ENCODE peak calls at places on chromosome 11, in ten cellular contexts. N is heart left ventricle; R is heart right ventricle; H is activated T-cell treated with anti-CD3 and anti-CD28 coated beads, Interleukin-2, amount 50 U/mL, for 4 hours; J is gastroesophageal sphincter; Q is stimulated activated memory B cell treated with anti-CD40 and anti-IgM and Interleukin-4, amounts not matched to agents 10 μg/mL and 1 μg/mL and 100 μg/mL, for 72 hours; P is upper lobe of left lung; T is effector memory CD8-positive, alpha-beta T cell; F is foreskin keratinocyte; S is pancreas. M is an unnamed sample.

GRCh38 chr11:62889484-62890437 is 9.1 kb downstream of the SLC3A2 start:
- ATAC-seq in T (peak), S (no peak), N (no peak), F (peak), R (no peak), J (peak), H (peak), P (peak), Q (no peak), M (peak)

GRCh38 chr11:90542092-90542491 is 319.2 kb upstream of the CHORDC1 start:
- ATAC-seq in Q (no peak), N (peak), J (no peak), R (no peak), F (no peak), T (no peak), P (no peak), H (no peak), S (no peak), M (no peak)

GRCh38 chr11:94132152-94132558 is 3.5 kb downstream of the PANX1 start:
- ATAC-seq in S (no peak), F (peak), H (no peak), T (no peak), N (no peak), R (no peak), Q (no peak), J (no peak), P (no peak), M (no peak)

GRCh38 chr11:35593143-35593542 is 25.1 kb upstream of the FJX1 start:
- ATAC-seq in P (peak), F (peak), J (no peak), N (no peak), H (no peak), S (no peak), T (no peak), R (no peak), Q (no peak), M (no peak)

GRCh38 chr11:31870609-31871309 is 59.6 kb upstream of the PAX6 start:
- ATAC-seq in S (peak), J (peak), H (no peak), N (peak), F (peak), Q (no peak), R (peak), P (no peak), T (no peak), M (no peak)

GRCh38 chr11:113188433-113188834 is 125.9 kb upstream of the TTC12 start:
- ATAC-seq in N (no peak), P (no peak), R (no peak), Q (no peak), S (no peak), J (no peak), F (no peak), H (no peak), T (no peak), M (no peak)

GRCh38 chr11:11267312-11267711 is 85.7 kb downstream of the CSNK2A3 start:
- ATAC-seq in T (no peak), H (no peak), N (no peak), R (no peak), P (no peak), S (no peak), Q (no peak), J (no peak), F (peak), M (no peak)

GRCh38 chr11:126683766-126684728 is 316.5 kb downstream of the KIRREL3 start:
- ATAC-seq in H (no peak), S (no peak), N (no peak), T (no peak), F (no peak), R (no peak), P (peak), J (no peak), Q (no peak), M (peak)

GRCh38 chr11:120372296-120372695 is 36.1 kb downstream of the ARHGEF12 start:
- ATAC-seq in P (no peak), R (no peak), F (no peak), S (no peak), Q (no peak), H (no peak), N (no peak), T (no peak), J (no peak), M (no peak)

GRCh38 chr11:46322759-46323158 is 24.5 kb upstream of the DGKZ start:
- ATAC-seq in P (no peak), F (no peak), N (no peak), S (peak), H (no peak), Q (no peak), R (no peak), J (no peak), T (no peak), M (no peak)

GRCh38 chr11:114262681-114263509 is 33.3 kb upstream of the NNMT start:
- ATAC-seq in R (peak), J (peak), P (no peak), S (no peak), Q (no peak), T (peak), F (peak), H (peak), N (peak), M (peak)

GRCh38 chr11:71247551-71248250 is 4.7 kb downstream of the SHANK2 start:
- ATAC-seq in Q (no peak), P (no peak), N (peak), F (no peak), S (no peak), J (no peak), T (no peak), R (peak), H (no peak), M (no peak)

GRCh38 chr11:82869657-82870056 is 30.6 kb downstream of the PRCP start:
- ATAC-seq in H (no peak), P (no peak), T (no peak), Q (no peak), N (no peak), S (no peak), F (peak), R (no peak), J (peak), M (peak)

GRCh38 chr11:20671856-20672546 is 2.6 kb downstream of the NELL1 start:
- ATAC-seq in R (no peak), H (no peak), T (no peak), F (no peak), P (no peak), J (no peak), N (no peak), Q (no peak), S (no peak), M (no peak)

GRCh38 chr11:44600739-44601416 is 35.4 kb downstream of the CD82 start:
- ATAC-seq in T (no peak), S (no peak), F (peak), J (no peak), H (no peak), Q (peak), N (peak), P (no peak), R (peak), M (peak)

GRCh38 chr11:128902515-128903066 is 11.4 kb downstream of the KCNJ5 start:
- ATAC-seq in R (no peak), S (no peak), F (peak), H (no peak), P (no peak), J (no peak), T (no peak), N (no peak), Q (no peak), M (no peak)

GRCh38 chr11:123461164-123461563 is 31.1 kb downstream of the GRAMD1B start:
- ATAC-seq in N (peak), S (no peak), H (no peak), T (no peak), J (peak), R (peak), P (no peak), Q (no peak), F (no peak), M (no peak)

GRCh38 chr11:62922653-62923371 is 1.6 kb upstream of the CHRM1 start:
- ATAC-seq in R (no peak), H (peak), F (no peak), S (no peak), N (no peak), P (no peak), Q (peak), J (no peak), T (peak), M (no peak)

GRCh38 chr11:102050927-102051575 is 3.8 kb downstream of the CFAP300 start:
- ATAC-seq in N (no peak), S (no peak), P (no peak), R (no peak), T (no peak), Q (no peak), J (no peak), F (no peak), H (no peak), M (no peak)

GRCh38 chr11:61868601-61869476 is 22.5 kb downstream of the FADS3 start:
- ATAC-seq in R (no peak), S (no peak), P (no peak), T (no peak), Q (no peak), N (no peak), J (no peak), F (no peak), H (no peak), M (no peak)

GRCh38 chr11:206516-207212 is 535 bp downstream of the BET1L start:
- ATAC-seq in R (no peak), P (no peak), H (no peak), Q (peak), N (no peak), S (peak), F (no peak), J (peak), T (no peak), M (peak)

GRCh38 chr11:64900263-64900678 is 16.7 kb downstream of the ATG2A start:
- ATAC-seq in R (no peak), Q (peak), T (peak), N (no peak), J (no peak), H (peak), F (peak), P (no peak), S (no peak), M (peak)

GRCh38 chr11:76008474-76008873 is 193.5 kb downstream of the UVRAG start:
- ATAC-seq in P (no peak), R (no peak), Q (no peak), S (no peak), J (no peak), H (no peak), N (no peak), T (no peak), F (peak), M (no peak)

GRCh38 chr11:20555783-20556182 is 43.6 kb upstream of the SLC6A5 start:
- ATAC-seq in Q (no peak), S (no peak), R (no peak), F (no peak), T (no peak), P (no peak), H (no peak), N (no peak), J (no peak), M (no peak)

GRCh38 chr11:12109591-12110196 is 696 bp upstream of the MICAL2 start:
- ATAC-seq in Q (no peak), R (no peak), J (no peak), N (no peak), F (peak), P (no peak), S (no peak), H (peak), T (no peak), M (peak)

GRCh38 chr11:66637557-66638176 is 836 bp upstream of the RBM4 start:
- ATAC-seq in R (no peak), N (no peak), P (peak), T (no peak), H (peak), F (no peak), Q (no peak), S (peak), J (no peak), M (no peak)

GRCh38 chr11:29336727-29337212 is 680.1 kb downstream of the KCNA4 start:
- ATAC-seq in Q (no peak), T (no peak), R (no peak), H (no peak), S (no peak), F (no peak), J (no peak), N (no peak), P (no peak), M (no peak)

GRCh38 chr11:124832571-124832970 is 32.4 kb upstream of the MSANTD2 start:
- ATAC-seq in J (no peak), T (no peak), F (peak), N (no peak), P (no peak), S (no peak), Q (no peak), R (no peak), H (no peak), M (peak)

GRCh38 chr11:110858556-110858921 is 146.3 kb upstream of the ARHGAP20 start:
- ATAC-seq in S (no peak), N (peak), R (peak), Q (peak), F (no peak), H (no peak), T (no peak), J (peak), P (no peak), M (peak)

GRCh38 chr11:22634897-22635629 is 9.4 kb upstream of the FANCF start:
- ATAC-seq in Q (no peak), H (peak), R (no peak), T (peak), S (no peak), J (no peak), P (peak), F (peak), N (peak), M (no peak)

GRCh38 chr11:93116641-93117577 is 80.9 kb downstream of the SLC36A4 start:
- ATAC-seq in J (no peak), F (peak), R (no peak), T (no peak), S (no peak), H (no peak), P (no peak), N (no peak), Q (no peak), M (no peak)

GRCh38 chr11:64619811-64620285 is 28.8 kb downstream of the SLC22A12 start:
- ATAC-seq in R (peak), J (peak), S (peak), N (peak), T (no peak), H (peak), P (no peak), Q (no peak), F (no peak), M (peak)

GRCh38 chr11:77175021-77175842 is 47.2 kb downstream of the MYO7A start:
- ATAC-seq in P (no peak), F (no peak), J (peak), N (peak), R (no peak), S (no peak), T (no peak), H (no peak), Q (no peak), M (no peak)

GRCh38 chr11:78033040-78033439 is 10.0 kb upstream of the KCTD14 start:
- ATAC-seq in Q (no peak), S (no peak), J (no peak), F (no peak), R (no peak), T (no peak), N (no peak), H (no peak), P (no peak), M (no peak)

GRCh38 chr11:1867381-1867780 is 14.5 kb downstream of the LSP1 start:
- ATAC-seq in R (no peak), S (no peak), Q (no peak), N (no peak), P (no peak), H (no peak), J (no peak), T (no peak), F (no peak), M (no peak)

GRCh38 chr11:44940424-44940823 is 10.3 kb downstream of the TP53I11 start:
- ATAC-seq in R (peak), F (no peak), P (no peak), J (no peak), N (peak), Q (no peak), T (no peak), S (no peak), H (no peak), M (no peak)

GRCh38 chr11:128392259-128392658 is 195.1 kb downstream of the ETS1 start:
- ATAC-seq in T (no peak), J (no peak), H (no peak), S (no peak), Q (no peak), F (no peak), R (no peak), N (no peak), P (no peak), M (no peak)

GRCh38 chr11:59200421-59200746 is 12.3 kb downstream of the MPEG1 start:
- ATAC-seq in P (no peak), Q (peak), F (no peak), R (no peak), N (no peak), T (no peak), H (no peak), S (no peak), J (no peak), M (no peak)

M was measured in esophagus mucosa.